ENCODE peak calls at places on chromosomes 4 and X, in five cellular contexts. X is HCT116, U is K562, Q is H1, K is GM12878. N is an unnamed sample.

GRCh38 chrX:134377537-134377936 is 82.4 kb upstream of the HPRT1 start:
- DNase-seq in K (no peak), X (no peak), Q (no peak), U (peak), N (peak)

GRCh38 chr4:159549092-159549491 is 446.2 kb downstream of the RAPGEF2 start:
- DNase-seq in K (no peak), U (no peak), Q (no peak), X (no peak), N (no peak)

GRCh38 chr4:47615385-47615784 is 130.3 kb downstream of the ATP10D start:
- DNase-seq in K (no peak), Q (no peak), U (no peak), X (no peak), N (no peak)

GRCh38 chr4:24793219-24794005 is 2.0 kb upstream of the SOD3 start:
- DNase-seq in U (peak), X (peak), Q (peak), K (no peak), N (peak)

GRCh38 chr4:25760518-25761157 is 102.2 kb downstream of the SEL1L3 start:
- DNase-seq in K (no peak), X (no peak), U (no peak), Q (no peak), N (no peak)

GRCh38 chr4:16598241-16599224 is 299.9 kb downstream of the LDB2 start:
- DNase-seq in X (no peak), K (no peak), Q (no peak), U (no peak), N (peak)

GRCh38 chrX:26522501-26522900 is 306.5 kb downstream of the MAGEB5 start:
- DNase-seq in Q (no peak), K (no peak), X (no peak), U (no peak), N (no peak)

GRCh38 chr4:119087121-119087520 is 48.5 kb upstream of the MYOZ2 start:
- DNase-seq in U (no peak), K (no peak), Q (no peak), X (no peak), N (no peak)

GRCh38 chrX:97446298-97446882 is 562.7 kb downstream of the RPA4 start:
- DNase-seq in X (no peak), Q (no peak), K (no peak), U (no peak), N (no peak)

GRCh38 chr4:131499139-131499873 is 1649.8 kb upstream of the PCDH10 start:
- DNase-seq in X (no peak), U (peak), K (no peak), Q (no peak), N (no peak)

GRCh38 chrX:68511255-68511654 is 12.4 kb downstream of the YIPF6 start:
- DNase-seq in Q (no peak), U (peak), X (no peak), K (no peak), N (peak)

GRCh38 chrX:48665991-48666390 is 17.6 kb upstream of the WAS start:
- DNase-seq in K (no peak), U (no peak), X (no peak), Q (no peak), N (no peak)

GRCh38 chrX:103453655-103454054 is 65.6 kb downstream of the RAB40A start:
- DNase-seq in K (no peak), X (no peak), Q (no peak), U (no peak), N (no peak)

GRCh38 chrX:2183193-2183725 is 317.5 kb downstream of the DHRSX start:
- DNase-seq in Q (peak), X (no peak), U (no peak), K (no peak), N (no peak)

GRCh38 chr4:73152893-73153292 is 83.4 kb upstream of the COX18 start:
- DNase-seq in U (no peak), X (no peak), Q (no peak), K (no peak), N (no peak)

GRCh38 chr4:86497980-86498379 is 96.1 kb upstream of the PTPN13 start:
- DNase-seq in K (no peak), X (no peak), U (no peak), Q (no peak), N (no peak)

GRCh38 chr4:104967034-104967401 is 179.7 kb upstream of the TET2 start:
- DNase-seq in Q (no peak), K (no peak), X (no peak), U (no peak), N (no peak)

GRCh38 chr4:8495803-8496202 is 55.2 kb downstream of the TRMT44 start:
- DNase-seq in K (no peak), Q (no peak), U (peak), X (no peak), N (no peak)

GRCh38 chr4:163092093-163092492 is 74.6 kb downstream of the NAF1 start:
- DNase-seq in Q (no peak), K (no peak), U (no peak), X (no peak), N (no peak)
- H3K9ac ChIP-seq in Q (no peak), K (no peak), U (no peak), X (no peak), N (no peak)

DNA sequence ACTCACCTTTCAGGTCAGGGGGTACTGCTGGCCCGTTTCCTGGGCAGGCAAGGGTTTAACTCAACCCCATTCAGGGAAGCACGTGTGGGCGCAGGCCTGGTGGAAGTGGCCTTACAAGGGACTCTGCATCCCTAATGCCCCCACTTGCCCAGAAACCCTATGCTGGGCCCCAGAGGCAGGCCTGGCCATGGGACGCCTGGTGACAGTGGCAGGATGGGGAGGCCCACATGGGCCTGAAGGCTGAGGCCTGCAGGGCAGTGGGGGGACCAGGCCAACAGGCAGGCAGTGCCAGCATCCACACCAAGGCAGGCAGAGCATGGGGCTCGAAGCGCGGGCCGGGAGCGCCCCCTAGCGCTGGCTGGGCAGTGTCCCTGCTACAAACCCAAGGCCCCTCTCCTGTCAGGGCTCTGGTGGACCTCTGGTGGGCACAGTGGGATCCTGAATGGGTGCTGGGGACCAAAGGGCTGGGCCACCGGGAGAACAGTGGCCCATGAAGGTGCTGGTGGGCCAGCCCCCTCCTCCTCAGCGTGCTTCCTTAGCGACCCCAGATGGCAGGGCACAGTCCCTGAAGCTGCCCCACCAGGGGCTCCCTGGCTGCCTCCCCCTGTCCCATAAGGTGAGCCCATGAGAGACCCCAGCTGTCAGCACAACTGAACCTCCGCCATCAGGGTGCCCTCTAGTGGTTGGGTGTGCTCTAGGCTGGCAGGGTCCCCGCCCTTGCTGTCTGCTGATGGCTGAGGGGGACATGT is 16.8 kb downstream of the FGFR3 start:
- DNase-seq in K (no peak), X (peak), U (peak), Q (peak), N (peak)
- TF ChIP-seq SP1 in K (no peak), X (no peak), U (no peak), Q (no peak), N (no peak)

DNA sequence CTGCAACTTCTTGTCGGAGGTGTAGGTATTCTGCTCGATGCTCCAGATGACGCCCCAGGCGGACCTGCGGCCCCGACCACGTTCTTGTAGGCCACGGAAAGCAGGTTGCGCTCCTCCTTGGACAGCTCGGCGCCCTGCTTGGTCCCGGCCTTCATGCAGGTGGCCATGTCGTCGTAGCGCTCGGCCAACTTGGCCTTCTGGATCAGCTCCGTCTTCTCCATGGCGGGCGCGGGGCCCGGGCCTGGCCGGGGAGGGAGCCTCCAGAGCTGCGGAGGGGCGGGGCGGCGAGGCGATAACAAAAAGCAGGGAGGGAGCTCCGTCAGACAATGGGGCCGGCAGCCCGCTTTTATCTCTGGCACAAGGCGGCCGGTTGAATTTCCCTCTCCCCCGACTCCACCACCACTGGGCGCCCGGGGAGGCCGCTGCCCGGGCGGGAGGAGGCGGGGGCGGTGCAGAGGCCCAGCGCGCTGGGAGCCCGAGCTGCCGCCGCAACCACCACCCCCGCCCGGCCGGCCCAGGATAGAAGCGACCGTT is 28.3 kb upstream of the DRP2 start:
- DNase-seq in U (peak), X (no peak), K (no peak), Q (peak), N (no peak)
- H3K9ac ChIP-seq in U (peak), X (no peak), K (no peak), Q (peak), N (no peak)

GRCh38 chr4:1958276-1959103 is 50.3 kb downstream of the NELFA start:
- DNase-seq in Q (no peak), X (no peak), U (no peak), K (no peak), N (no peak)

GRCh38 chr4:1960170-1960825 is 48.5 kb downstream of the NELFA start:
- DNase-seq in K (no peak), U (no peak), X (no peak), Q (no peak), N (no peak)

GRCh38 chr4:1956631-1957030 is 52.1 kb downstream of the NELFA start:
- DNase-seq in K (no peak), U (no peak), X (no peak), Q (no peak), N (no peak)

GRCh38 chr4:1961038-1961437 is 47.7 kb downstream of the NELFA start:
- DNase-seq in X (no peak), U (no peak), Q (no peak), K (no peak), N (no peak)

GRCh38 chr4:1959104-1959384 is 49.7 kb downstream of the NELFA start:
- DNase-seq in X (no peak), Q (no peak), K (no peak), U (no peak), N (no peak)
- TF ChIP-seq SP1 in X (no peak), Q (no peak), K (no peak), U (no peak), N (no peak)

DNA sequence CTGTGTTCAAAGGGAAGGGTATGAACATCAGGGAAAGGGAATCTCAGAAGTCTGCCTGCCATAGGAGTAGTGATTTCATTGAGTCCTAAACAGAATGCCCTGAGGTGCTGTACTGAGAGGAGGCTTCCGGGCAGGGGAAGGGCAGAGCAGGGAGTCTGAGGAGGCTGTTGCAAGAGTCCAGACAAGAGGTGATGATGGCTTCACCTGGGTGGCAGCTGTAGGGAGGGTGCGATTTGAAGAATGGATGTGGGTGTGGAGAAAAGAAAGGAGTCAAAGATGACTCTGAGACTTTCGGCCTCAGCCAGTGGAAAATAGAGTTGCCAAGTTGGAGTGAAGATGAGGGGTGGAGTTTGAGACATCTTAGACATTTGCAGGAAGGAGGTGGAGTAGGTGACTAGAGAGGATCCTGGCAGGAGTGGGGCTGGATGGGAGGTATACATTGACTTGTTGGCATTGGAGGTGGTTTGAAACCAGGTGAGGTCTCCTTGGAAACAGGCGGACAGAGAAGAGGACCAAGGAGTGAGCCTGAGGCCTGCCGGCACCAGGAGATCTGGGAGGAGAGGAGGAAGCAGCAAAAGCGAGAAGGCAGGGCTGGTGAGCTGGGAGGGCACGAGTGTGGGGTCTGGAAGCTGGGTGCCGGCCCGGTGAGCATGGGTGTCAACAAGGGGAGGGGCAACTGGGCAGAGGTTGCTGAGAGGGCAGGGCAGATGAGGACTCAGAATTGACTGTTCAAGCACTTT is 24.2 kb downstream of the TBC1D14 start:
- DNase-seq in X (no peak), U (no peak), K (no peak), Q (no peak), N (no peak)
- H3K9ac ChIP-seq in X (no peak), U (no peak), K (no peak), Q (no peak), N (no peak)

DNA sequence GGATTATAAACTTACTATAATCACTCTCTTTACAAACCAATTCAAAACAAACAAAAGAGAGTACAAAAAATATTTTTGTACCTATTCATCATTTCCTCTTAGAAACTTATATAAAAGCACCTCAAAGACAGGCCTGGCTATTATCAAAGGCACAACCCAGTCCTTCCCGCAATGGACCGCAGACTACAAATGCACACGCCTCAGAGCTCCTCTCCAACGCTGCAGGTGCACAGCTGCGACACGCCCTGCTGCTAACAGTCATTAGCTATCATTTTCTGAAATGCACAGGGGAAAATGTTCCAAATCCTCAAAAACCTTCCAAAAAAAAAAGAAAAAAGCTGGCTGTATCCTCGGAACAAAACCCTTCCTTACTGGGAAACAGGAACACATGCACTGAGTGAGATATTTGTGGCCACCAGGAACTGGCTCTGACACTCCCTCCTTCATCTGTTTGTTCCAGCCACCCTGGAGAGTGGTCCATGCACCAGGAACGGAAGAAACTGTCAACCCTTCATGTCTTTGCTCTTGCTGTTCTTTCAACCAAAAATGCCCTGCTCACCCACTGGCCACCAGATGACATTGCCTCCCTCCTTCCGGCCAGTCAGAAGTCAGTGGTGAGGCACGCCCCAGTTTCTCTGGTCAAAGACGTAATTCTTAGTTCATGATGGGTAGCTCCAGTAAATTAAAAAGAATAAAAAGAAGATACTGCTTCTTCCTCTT is 16.7 kb downstream of the IRF2 start:
- DNase-seq in U (no peak), K (no peak), X (no peak), Q (no peak), N (no peak)
- TF ChIP-seq SP1 in U (no peak), K (no peak), X (no peak), Q (no peak), N (no peak)

GRCh38 chrX:110281377-110281776 is 36.5 kb downstream of the AMMECR1 start:
- DNase-seq in Q (no peak), X (no peak), U (no peak), K (no peak), N (no peak)
- H3K9ac ChIP-seq in Q (no peak), X (no peak), U (no peak), K (no peak), N (no peak)

DNA sequence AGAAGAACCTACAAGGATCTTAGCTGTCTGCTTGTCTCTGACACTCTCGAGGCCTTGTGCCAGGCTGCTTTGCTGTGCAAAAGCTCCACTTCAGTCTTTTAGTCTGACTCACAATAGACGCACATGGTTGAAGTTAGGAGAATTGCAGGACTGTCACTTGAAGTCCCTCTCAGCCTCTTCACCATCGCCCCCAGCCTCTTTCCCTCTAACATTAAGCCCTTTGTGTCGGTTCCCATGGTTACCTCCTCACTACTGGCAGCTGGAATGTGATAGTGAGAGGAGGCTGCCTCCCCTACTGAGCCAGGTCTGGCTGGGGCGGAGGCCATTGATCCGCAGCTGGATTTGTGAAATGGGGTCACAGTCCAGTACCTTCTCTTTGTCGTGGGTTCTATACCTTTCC is 201.8 kb downstream of the SOWAHB start:
- DNase-seq in K (no peak), Q (peak), X (no peak), U (no peak), N (peak)
- TF ChIP-seq SP1 in K (no peak), Q (peak), X (no peak), U (no peak), N (no peak)